ENCODE peak calls at places on chromosomes 5 and 9, in eight cellular contexts. C is fibroblast of mammary gland, V is glutamatergic neuron, Y is cardiac fibroblast, G is Peyer's patch, T is AG10803, W is psoas muscle, X is astrocyte of the spinal cord. N is an unnamed sample.
A peak's percentile ranks its signal among the peaks of the same experiment; 100 is the strongest.

GRCh38 chr9:6667633-6668280 is 22.2 kb upstream of the GLDC start:
- DNase-seq in G (no peak), W (no peak), C (peak; percentile 45), X (peak; percentile 40), V (no peak), T (peak; percentile 25), Y (peak; percentile 49), N (no peak)

GRCh38 chr5:32144637-32145207 is 29.4 kb downstream of the GOLPH3 start:
- DNase-seq in W (no peak), Y (no peak), G (no peak), C (no peak), V (no peak), T (no peak), X (no peak), N (no peak)

GRCh38 chr5:79829260-79829659 is 139.6 kb downstream of the CMYA5 start:
- DNase-seq in C (no peak), W (no peak), G (no peak), Y (no peak), V (peak; percentile 58), X (no peak), T (no peak), N (peak; percentile 29)

GRCh38 chr9:131773911-131774379 is 34.1 kb upstream of the RAPGEF1 start:
- DNase-seq in V (no peak), X (peak; percentile 52), G (no peak), W (no peak), Y (peak; percentile 73), T (peak; percentile 57), C (peak; percentile 62), N (peak; percentile 89)

GRCh38 chr9:99008187-99008586 is 64.5 kb downstream of the COL15A1 start:
- DNase-seq in X (no peak), W (no peak), T (no peak), G (no peak), Y (no peak), V (no peak), C (no peak), N (no peak)

GRCh38 chr5:142740903-142741302 is 29.3 kb upstream of the ARHGAP26 start:
- DNase-seq in V (no peak), W (no peak), G (no peak), T (peak; percentile 94), Y (no peak), C (peak; percentile 70), X (no peak), N (no peak)

GRCh38 chr5:41112486-41113455 is 41.6 kb upstream of the MROH2B start:
- DNase-seq in V (no peak), X (no peak), T (peak; percentile 78), W (no peak), Y (peak; percentile 56), C (peak; percentile 85), G (no peak), N (no peak)

GRCh38 chr9:128593039-128593438 is 40.7 kb downstream of the SPTAN1 start:
- DNase-seq in V (no peak), G (no peak), C (no peak), W (no peak), Y (no peak), X (no peak), T (no peak), N (no peak)

GRCh38 chr5:93277001-93277400 is 304.0 kb downstream of the NR2F1-AS1 start:
- DNase-seq in X (peak; percentile 37), T (no peak), W (no peak), Y (no peak), V (no peak), G (no peak), C (peak; percentile 49), N (no peak)

GRCh38 chr9:76191493-76191892 is 202.7 kb downstream of the RFK start:
- DNase-seq in T (no peak), C (no peak), W (no peak), X (no peak), V (no peak), Y (no peak), G (no peak), N (no peak)

GRCh38 chr9:105503873-105504272 is 54.1 kb upstream of the FKTN start:
- DNase-seq in V (no peak), W (no peak), X (no peak), C (peak; percentile 21), T (no peak), Y (peak; percentile 34), G (no peak), N (no peak)

GRCh38 chr9:121059998-121060636 is 10.0 kb upstream of the C5 start:
- DNase-seq in Y (peak; percentile 80), X (peak; percentile 79), W (no peak), T (peak; percentile 69), G (no peak), V (no peak), C (peak; percentile 74), N (peak; percentile 30)

GRCh38 chr5:143352691-143353090 is 50.8 kb downstream of the NR3C1 start:
- DNase-seq in C (no peak), G (no peak), X (no peak), W (no peak), V (no peak), Y (no peak), T (no peak), N (no peak)

GRCh38 chr5:154202379-154203260 is 12.1 kb downstream of the GALNT10 start:
- DNase-seq in C (no peak), G (no peak), T (no peak), X (no peak), V (no peak), Y (no peak), W (no peak), N (no peak)

GRCh38 chr5:107215581-107215980 is 455.2 kb downstream of the EFNA5 start:
- DNase-seq in C (no peak), T (no peak), G (no peak), Y (peak; percentile 25), X (no peak), V (no peak), W (no peak), N (no peak)

DNA sequence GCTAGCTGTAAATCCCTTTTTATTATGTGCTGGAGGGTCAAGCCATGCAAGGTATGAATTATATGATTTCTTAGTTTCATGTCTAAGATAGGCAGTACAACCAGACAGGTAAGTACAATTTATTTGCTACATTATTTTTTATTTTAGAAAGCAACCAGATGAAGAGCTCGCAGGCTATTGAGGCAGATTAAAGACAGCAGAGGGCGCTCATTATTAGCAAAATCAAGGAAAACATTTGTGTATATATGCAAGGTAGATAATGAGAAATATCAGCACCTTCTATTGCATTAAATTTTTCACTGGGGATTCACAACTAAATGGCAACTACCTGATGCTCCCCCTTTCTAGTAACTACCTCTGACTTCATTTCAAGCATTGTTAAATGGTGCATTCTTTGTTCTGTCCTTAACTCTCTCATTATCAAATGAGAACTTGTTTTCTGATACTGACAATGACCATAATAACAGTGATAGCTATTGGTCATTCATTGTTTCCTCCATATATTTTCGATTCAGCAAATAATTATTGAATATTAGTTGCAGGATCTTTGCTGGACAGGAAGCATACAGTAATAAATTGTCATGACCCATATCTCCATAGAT is 8.6 kb downstream of the SCGB3A2 start:
- DNase-seq in X (peak; percentile 55), C (peak; percentile 48), G (no peak), Y (peak; percentile 75), W (no peak), V (no peak), T (peak; percentile 16), N (no peak)
- TF ChIP-seq CTCF in X (peak; percentile 68), C (peak; percentile 58), G (peak; percentile 40), Y (peak; percentile 48), W (peak; percentile 30), V (peak; percentile 35), T (peak; percentile 45), N (peak; percentile 46)

GRCh38 chr5:173615884-173616576 is 420 bp downstream of the BOD1 start:
- DNase-seq in W (peak; percentile 49), Y (peak; percentile 81), V (peak; percentile 84), G (peak; percentile 71), T (peak; percentile 74), X (peak; percentile 75), C (peak; percentile 79), N (peak; percentile 72)
- TF ChIP-seq CTCF in W (peak; percentile 69), Y (peak; percentile 71), V (peak; percentile 51), G (peak; percentile 63), T (peak; percentile 77), X (peak; percentile 77), C (peak; percentile 73), N (peak; percentile 49)

GRCh38 chr5:9851458-9851857 is 221.3 kb upstream of the TAS2R1 start:
- DNase-seq in X (peak; percentile 92), V (no peak), C (peak; percentile 84), T (peak; percentile 96), Y (peak; percentile 89), G (no peak), W (no peak), N (no peak)
- TF ChIP-seq CTCF in X (peak; percentile 55), V (no peak), C (peak; percentile 34), T (peak; percentile 51), Y (peak; percentile 57), G (no peak), W (no peak), N (no peak)

GRCh38 chr5:136191304-136192014 is 1.5 kb downstream of the SMIM32 start:
- DNase-seq in G (peak; percentile 65), C (peak; percentile 34), T (peak; percentile 42), V (peak; percentile 41), X (no peak), W (no peak), Y (peak; percentile 43), N (peak; percentile 28)

GRCh38 chr5:136185974-136186373 is 7.0 kb downstream of the SMIM32 start:
- DNase-seq in X (no peak), T (no peak), Y (no peak), W (no peak), C (no peak), G (no peak), V (no peak), N (no peak)

GRCh38 chr5:136186786-136187185 is 6.2 kb downstream of the SMIM32 start:
- DNase-seq in T (no peak), V (no peak), X (no peak), Y (no peak), C (no peak), W (no peak), G (no peak), N (no peak)

GRCh38 chr5:136190904-136191303 is 2.1 kb downstream of the SMIM32 start:
- DNase-seq in T (no peak), X (no peak), V (no peak), G (no peak), W (no peak), Y (no peak), C (no peak), N (no peak)

GRCh38 chr5:136188859-136189258 is 4.1 kb downstream of the SMIM32 start:
- DNase-seq in Y (no peak), G (no peak), C (no peak), W (no peak), V (no peak), T (no peak), X (no peak), N (no peak)
- TF ChIP-seq CTCF in Y (no peak), G (no peak), C (no peak), W (no peak), V (no peak), T (no peak), X (no peak), N (no peak)

DNA sequence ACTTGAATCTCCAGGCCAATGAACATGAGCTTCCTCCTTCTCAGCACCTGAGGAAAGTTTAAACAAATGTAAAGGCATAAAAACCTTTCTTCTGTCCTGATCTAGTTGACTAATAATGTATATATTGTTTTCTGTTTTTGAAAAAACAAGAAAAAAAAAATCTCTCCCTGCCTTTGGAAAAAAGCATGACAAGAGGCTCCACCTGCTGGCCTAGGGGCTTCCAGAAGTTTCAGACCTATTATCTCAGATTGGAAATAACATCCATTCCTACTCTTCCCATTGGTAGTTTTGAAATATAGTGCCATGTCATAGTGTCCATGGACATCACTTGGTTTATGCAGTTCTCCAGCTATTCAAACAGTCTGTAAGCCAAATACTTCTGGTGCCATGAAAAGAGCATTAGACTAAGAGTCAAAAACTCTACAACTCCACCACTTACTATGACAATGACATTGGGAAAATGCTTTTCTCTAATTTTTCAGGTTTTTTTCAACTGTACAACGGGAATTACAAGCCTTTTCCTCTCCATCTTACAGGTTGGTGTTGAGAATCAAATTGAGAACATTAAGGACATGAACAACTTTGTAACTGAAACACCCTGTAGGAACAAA is 409.6 kb upstream of the MPDZ start:
- DNase-seq in G (no peak), T (peak; percentile 18), Y (peak; percentile 49), C (peak; percentile 26), W (no peak), X (peak; percentile 24), V (no peak), N (no peak)
- TF ChIP-seq CTCF in G (no peak), T (peak; percentile 48), Y (peak; percentile 52), C (peak; percentile 52), W (peak; percentile 54), X (peak; percentile 52), V (no peak), N (no peak)